ENCODE peak calls at places on chromosomes 3 and 15, in seven cellular contexts. S is stimulated activated CD8-positive, alpha-beta memory T cell treated with anti-CD3 and anti-CD28 coated beads, Interleukin-15, amount 100 ng/mL, for 24 hours; H is cardiac fibroblast; E is ACHN; T is fibroblast of the aortic adventitia; P is heart right ventricle; B is cerebellum. Q is an unnamed sample.

GRCh38 chr3:64218746-64219145 is 6.5 kb downstream of the PRICKLE2 start:
- DNase-seq in S (no peak), H (no peak), E (no peak), T (no peak), P (no peak), B (no peak), Q (no peak)

GRCh38 chr3:10283638-10284037 is 9.1 kb downstream of the GHRL start:
- DNase-seq in S (no peak), H (no peak), E (no peak), T (no peak), P (peak; percentile 22), B (peak; percentile 32), Q (no peak)

GRCh38 chr15:25608926-25609325 is 170.1 kb upstream of the UBE3A start:
- DNase-seq in S (no peak), H (no peak), E (no peak), T (no peak), P (no peak), B (no peak), Q (no peak)

GRCh38 chr15:64855206-64856000 is 13.7 kb downstream of the PLEKHO2 start:
- DNase-seq in S (no peak), H (no peak), E (no peak), T (peak; percentile 45), P (no peak), B (no peak), Q (no peak)

GRCh38 chr3:81302045-81302444 is 459.4 kb downstream of the GBE1 start:
- DNase-seq in S (no peak), H (peak; percentile 64), E (peak; percentile 45), T (peak; percentile 66), P (peak; percentile 12), B (peak; percentile 54), Q (no peak)

GRCh38 chr15:47618216-47618615 is 99.1 kb upstream of the SEMA6D start:
- DNase-seq in S (no peak), H (no peak), E (no peak), T (no peak), P (no peak), B (no peak), Q (no peak)

GRCh38 chr3:65548848-65549625 is 489.7 kb downstream of the MAGI1 start:
- DNase-seq in S (no peak), H (no peak), E (peak; percentile 11), T (no peak), P (peak; percentile 17), B (peak; percentile 28), Q (peak; percentile 16)

GRCh38 chr3:58521917-58522680 is 14.9 kb downstream of the ACOX2 start:
- DNase-seq in S (no peak), H (no peak), E (no peak), T (no peak), P (no peak), B (peak; percentile 90), Q (no peak)

GRCh38 chr3:36733723-36734122 is 30.6 kb downstream of the DCLK3 start:
- DNase-seq in S (no peak), H (no peak), E (no peak), T (no peak), P (no peak), B (no peak), Q (no peak)

GRCh38 chr3:178964551-178964950 is 107.1 kb downstream of the ZMAT3 start:
- DNase-seq in S (no peak), H (no peak), E (no peak), T (no peak), P (no peak), B (no peak), Q (no peak)

GRCh38 chr3:128874481-128875180 is 4.8 kb upstream of the ACAD9 start:
- DNase-seq in S (no peak), H (no peak), E (no peak), T (no peak), P (no peak), B (no peak), Q (no peak)

GRCh38 chr3:59970384-59970783 is 920.6 kb upstream of the CFAP20DC start:
- DNase-seq in S (no peak), H (no peak), E (no peak), T (no peak), P (no peak), B (no peak), Q (no peak)

GRCh38 chr3:5009506-5010100 is 30.4 kb downstream of the BHLHE40 start:
- DNase-seq in S (no peak), H (peak; percentile 17), E (no peak), T (no peak), P (no peak), B (no peak), Q (no peak)

GRCh38 chr3:8239718-8240698 is 261.6 kb upstream of the LMCD1 start:
- DNase-seq in S (no peak), H (peak; percentile 74), E (peak; percentile 34), T (peak; percentile 73), P (no peak), B (no peak), Q (no peak)

GRCh38 chr3:115512565-115513410 is 110.5 kb upstream of the GAP43 start:
- DNase-seq in S (no peak), H (peak; percentile 55), E (peak; percentile 1), T (peak; percentile 56), P (no peak), B (peak; percentile 26), Q (peak; percentile 18)

GRCh38 chr3:52636673-52637072 is 49.0 kb downstream of the PBRM1 start:
- DNase-seq in S (no peak), H (no peak), E (no peak), T (peak; percentile 28), P (no peak), B (no peak), Q (no peak)

GRCh38 chr3:140062461-140062860 is 127.5 kb downstream of the CLSTN2 start:
- DNase-seq in S (no peak), H (no peak), E (no peak), T (no peak), P (no peak), B (no peak), Q (no peak)

GRCh38 chr3:143352850-143353550 is 233.4 kb downstream of the CHST2 start:
- DNase-seq in S (no peak), H (no peak), E (no peak), T (no peak), P (no peak), B (no peak), Q (no peak)

GRCh38 chr15:89795996-89796395 is 18.7 kb downstream of the ANPEP start:
- DNase-seq in S (no peak), H (no peak), E (no peak), T (no peak), P (no peak), B (no peak), Q (no peak)

GRCh38 chr3:16059700-16060357 is 114.7 kb upstream of the GALNT15 start:
- DNase-seq in S (no peak), H (no peak), E (no peak), T (no peak), P (no peak), B (no peak), Q (no peak)

GRCh38 chr15:78715439-78715838 is 74.4 kb upstream of the CHRNB4 start:
- DNase-seq in S (no peak), H (no peak), E (no peak), T (no peak), P (no peak), B (no peak), Q (no peak)

GRCh38 chr3:71109241-71109976 is 474.1 kb downstream of the FOXP1 start:
- DNase-seq in S (no peak), H (peak; percentile 71), E (no peak), T (peak; percentile 85), P (no peak), B (no peak), Q (no peak)

GRCh38 chr3:42900731-42901420 is 5.1 kb upstream of the ZNF662 start:
- DNase-seq in S (no peak), H (no peak), E (no peak), T (no peak), P (no peak), B (no peak), Q (no peak)

GRCh38 chr3:13290941-13291340 is 129.2 kb downstream of the NUP210 start:
- DNase-seq in S (no peak), H (no peak), E (no peak), T (no peak), P (no peak), B (no peak), Q (no peak)

GRCh38 chr3:81743096-81744025 is 18.1 kb downstream of the GBE1 start:
- DNase-seq in S (no peak), H (peak; percentile 96), E (peak; percentile 67), T (peak; percentile 99), P (peak; percentile 46), B (no peak), Q (peak; percentile 37)

GRCh38 chr3:111517801-111518200 is 24.2 kb upstream of the CD96 start:
- DNase-seq in S (no peak), H (no peak), E (no peak), T (no peak), P (no peak), B (no peak), Q (no peak)

GRCh38 chr3:161051856-161052255 is 53.3 kb downstream of the B3GALNT1 start:
- DNase-seq in S (no peak), H (no peak), E (no peak), T (no peak), P (no peak), B (no peak), Q (no peak)

GRCh38 chr3:174397848-174398247 is 461.3 kb upstream of the NAALADL2 start:
- DNase-seq in S (no peak), H (peak; percentile 72), E (peak; percentile 24), T (peak; percentile 75), P (no peak), B (no peak), Q (no peak)

GRCh38 chr3:150710097-150710496 is 6.4 kb upstream of the ERICH6 start:
- DNase-seq in S (no peak), H (no peak), E (no peak), T (no peak), P (no peak), B (no peak), Q (no peak)

GRCh38 chr3:34934660-34935059 is 704.7 kb upstream of the ARPP21 start:
- DNase-seq in S (no peak), H (no peak), E (no peak), T (no peak), P (no peak), B (no peak), Q (no peak)

GRCh38 chr3:46187876-46188275 is 20.2 kb downstream of the CCR1 start:
- DNase-seq in S (no peak), H (peak; percentile 5), E (no peak), T (peak; percentile 4), P (no peak), B (no peak), Q (no peak)

GRCh38 chr15:45795487-45796069 is 160.7 kb downstream of the SQOR start:
- DNase-seq in S (no peak), H (peak; percentile 56), E (peak; percentile 57), T (peak; percentile 11), P (peak; percentile 43), B (peak; percentile 27), Q (no peak)

GRCh38 chr3:171005648-171006047 is 20.9 kb downstream of the SLC2A2 start:
- DNase-seq in S (no peak), H (peak; percentile 26), E (no peak), T (peak; percentile 75), P (no peak), B (no peak), Q (no peak)

GRCh38 chr15:90389513-90389912 is 1.5 kb downstream of the IQGAP1 start:
- DNase-seq in S (no peak), H (no peak), E (no peak), T (no peak), P (no peak), B (no peak), Q (no peak)

GRCh38 chr15:85973584-85974347 is 105.9 kb upstream of the AGBL1 start:
- DNase-seq in S (no peak), H (no peak), E (no peak), T (no peak), P (no peak), B (no peak), Q (no peak)

GRCh38 chr3:23662079-23662617 is 143.6 kb upstream of the UBE2E1 start:
- DNase-seq in S (no peak), H (no peak), E (no peak), T (no peak), P (no peak), B (no peak), Q (no peak)

GRCh38 chr3:140580746-140581145 is 97.1 kb upstream of the TRIM42 start:
- DNase-seq in S (no peak), H (no peak), E (no peak), T (no peak), P (no peak), B (no peak), Q (no peak)

Q was measured in uterus.